ENCODE peak calls at places on chromosomes 16 and 17, in six cellular contexts. One of them, this sample, is unnamed.

GRCh38 chr17:28347261-28347891 is 10.0 kb downstream of the POLDIP2 start:
- DNase-seq in right cardiac atrium: no peak
- DNase-seq in CD8-positive, alpha-beta memory T cell: no peak
- DNase-seq in adrenal gland: peak
- DNase-seq in HL-60: no peak
- DNase-seq in PC-3: peak
- DNase-seq in this sample: no peak

GRCh38 chr16:11224894-11225676 is 30.9 kb downstream of the SOCS1 start:
- DNase-seq in right cardiac atrium: peak
- DNase-seq in CD8-positive, alpha-beta memory T cell: peak
- DNase-seq in adrenal gland: peak
- DNase-seq in HL-60: no peak
- DNase-seq in PC-3: no peak
- DNase-seq in this sample: no peak

GRCh38 chr16:20598832-20599469 is 22.8 kb upstream of the ACSM2B start:
- DNase-seq in right cardiac atrium: no peak
- DNase-seq in CD8-positive, alpha-beta memory T cell: no peak
- DNase-seq in adrenal gland: no peak
- DNase-seq in HL-60: no peak
- DNase-seq in PC-3: peak
- DNase-seq in this sample: no peak

GRCh38 chr17:58956997-58957724 is 149.5 kb downstream of the TRIM37 start:
- DNase-seq in right cardiac atrium: no peak
- DNase-seq in CD8-positive, alpha-beta memory T cell: no peak
- DNase-seq in adrenal gland: no peak
- DNase-seq in HL-60: no peak
- DNase-seq in PC-3: peak
- DNase-seq in this sample: no peak

GRCh38 chr16:46859719-46860152 is 24.4 kb upstream of the GPT2 start:
- DNase-seq in right cardiac atrium: no peak
- DNase-seq in CD8-positive, alpha-beta memory T cell: no peak
- DNase-seq in adrenal gland: peak
- DNase-seq in HL-60: no peak
- DNase-seq in PC-3: peak
- DNase-seq in this sample: peak

GRCh38 chr17:80773243-80773991 is 218.2 kb upstream of the CHMP6 start:
- DNase-seq in right cardiac atrium: peak
- DNase-seq in CD8-positive, alpha-beta memory T cell: no peak
- DNase-seq in adrenal gland: no peak
- DNase-seq in HL-60: no peak
- DNase-seq in PC-3: no peak
- DNase-seq in this sample: no peak

GRCh38 chr17:3529817-3530741 is 27.5 kb downstream of the TRPV3 start:
- DNase-seq in right cardiac atrium: peak
- DNase-seq in CD8-positive, alpha-beta memory T cell: no peak
- DNase-seq in adrenal gland: peak
- DNase-seq in HL-60: no peak
- DNase-seq in PC-3: no peak
- DNase-seq in this sample: no peak

GRCh38 chr17:59897090-59897489 is 4.2 kb downstream of the RPS6KB1 start:
- DNase-seq in right cardiac atrium: no peak
- DNase-seq in CD8-positive, alpha-beta memory T cell: no peak
- DNase-seq in adrenal gland: no peak
- DNase-seq in HL-60: no peak
- DNase-seq in PC-3: peak
- DNase-seq in this sample: no peak

GRCh38 chr17:7835818-7836595 is 2.0 kb downstream of the KDM6B start:
- DNase-seq in right cardiac atrium: peak
- DNase-seq in CD8-positive, alpha-beta memory T cell: no peak
- DNase-seq in adrenal gland: peak
- DNase-seq in HL-60: no peak
- DNase-seq in PC-3: peak
- DNase-seq in this sample: peak

DNA sequence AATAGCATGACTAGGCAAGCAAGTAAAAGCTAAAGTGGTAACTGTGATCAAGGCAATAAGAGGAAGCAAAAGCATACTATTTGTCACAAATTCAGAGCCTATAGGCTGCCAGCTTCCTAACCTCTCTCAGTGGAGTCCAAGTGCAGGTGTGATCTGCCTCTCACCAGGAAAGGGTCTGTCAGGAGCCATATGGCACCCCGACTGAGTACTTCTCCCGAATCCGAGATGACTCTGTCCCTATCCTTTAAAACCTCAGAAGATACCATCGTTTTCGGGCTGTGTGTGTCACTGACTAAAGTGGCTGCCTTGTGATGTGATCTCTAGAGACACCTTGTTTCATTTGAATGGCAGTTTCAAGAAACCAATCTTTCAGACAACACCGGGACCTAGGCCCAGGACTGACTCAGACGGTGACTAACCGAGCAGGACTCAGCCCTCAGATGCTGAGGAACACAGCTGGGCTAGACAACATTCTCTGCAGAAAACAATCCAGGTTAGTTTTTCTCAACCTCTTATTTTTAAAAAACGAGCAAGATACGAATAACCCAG is 63.6 kb downstream of the SMG6 start:
- DNase-seq in right cardiac atrium: no peak
- DNase-seq in CD8-positive, alpha-beta memory T cell: no peak
- DNase-seq in adrenal gland: peak
- DNase-seq in HL-60: no peak
- DNase-seq in PC-3: peak
- DNase-seq in this sample: no peak
- H3K27ac ChIP-seq in right cardiac atrium: peak
- H3K27ac ChIP-seq in CD8-positive, alpha-beta memory T cell: no peak
- H3K27ac ChIP-seq in adrenal gland: peak
- H3K27ac ChIP-seq in HL-60: no peak
- H3K27ac ChIP-seq in PC-3: peak
- H3K27ac ChIP-seq in this sample: no peak

GRCh38 chr17:40099627-40100418 is 566 bp downstream of the NR1D1 start:
- DNase-seq in right cardiac atrium: peak
- DNase-seq in CD8-positive, alpha-beta memory T cell: no peak
- DNase-seq in adrenal gland: peak
- DNase-seq in HL-60: no peak
- DNase-seq in PC-3: no peak
- DNase-seq in this sample: no peak
- H3K27ac ChIP-seq in right cardiac atrium: peak
- H3K27ac ChIP-seq in CD8-positive, alpha-beta memory T cell: peak
- H3K27ac ChIP-seq in adrenal gland: peak
- H3K27ac ChIP-seq in HL-60: peak
- H3K27ac ChIP-seq in PC-3: peak
- H3K27ac ChIP-seq in this sample: peak

GRCh38 chr17:48994548-48995331 is 2.4 kb upstream of the IGF2BP1 start:
- DNase-seq in right cardiac atrium: no peak
- DNase-seq in CD8-positive, alpha-beta memory T cell: no peak
- DNase-seq in adrenal gland: no peak
- DNase-seq in HL-60: no peak
- DNase-seq in PC-3: no peak
- DNase-seq in this sample: no peak
- H3K27ac ChIP-seq in right cardiac atrium: no peak
- H3K27ac ChIP-seq in CD8-positive, alpha-beta memory T cell: peak
- H3K27ac ChIP-seq in adrenal gland: no peak
- H3K27ac ChIP-seq in HL-60: no peak
- H3K27ac ChIP-seq in PC-3: no peak
- H3K27ac ChIP-seq in this sample: peak

GRCh38 chr17:68238488-68238887 is 9.4 kb upstream of the AMZ2 start:
- DNase-seq in right cardiac atrium: no peak
- DNase-seq in CD8-positive, alpha-beta memory T cell: no peak
- DNase-seq in adrenal gland: no peak
- DNase-seq in HL-60: no peak
- DNase-seq in PC-3: no peak
- DNase-seq in this sample: no peak

GRCh38 chr17:68239967-68240366 is 7.9 kb upstream of the AMZ2 start:
- DNase-seq in right cardiac atrium: no peak
- DNase-seq in CD8-positive, alpha-beta memory T cell: no peak
- DNase-seq in adrenal gland: no peak
- DNase-seq in HL-60: no peak
- DNase-seq in PC-3: no peak
- DNase-seq in this sample: no peak

GRCh38 chr17:68238894-68239293 is 8.9 kb upstream of the AMZ2 start:
- DNase-seq in right cardiac atrium: no peak
- DNase-seq in CD8-positive, alpha-beta memory T cell: no peak
- DNase-seq in adrenal gland: no peak
- DNase-seq in HL-60: no peak
- DNase-seq in PC-3: no peak
- DNase-seq in this sample: no peak
- H3K27ac ChIP-seq in right cardiac atrium: no peak
- H3K27ac ChIP-seq in CD8-positive, alpha-beta memory T cell: peak
- H3K27ac ChIP-seq in adrenal gland: no peak
- H3K27ac ChIP-seq in HL-60: no peak
- H3K27ac ChIP-seq in PC-3: no peak
- H3K27ac ChIP-seq in this sample: no peak

DNA sequence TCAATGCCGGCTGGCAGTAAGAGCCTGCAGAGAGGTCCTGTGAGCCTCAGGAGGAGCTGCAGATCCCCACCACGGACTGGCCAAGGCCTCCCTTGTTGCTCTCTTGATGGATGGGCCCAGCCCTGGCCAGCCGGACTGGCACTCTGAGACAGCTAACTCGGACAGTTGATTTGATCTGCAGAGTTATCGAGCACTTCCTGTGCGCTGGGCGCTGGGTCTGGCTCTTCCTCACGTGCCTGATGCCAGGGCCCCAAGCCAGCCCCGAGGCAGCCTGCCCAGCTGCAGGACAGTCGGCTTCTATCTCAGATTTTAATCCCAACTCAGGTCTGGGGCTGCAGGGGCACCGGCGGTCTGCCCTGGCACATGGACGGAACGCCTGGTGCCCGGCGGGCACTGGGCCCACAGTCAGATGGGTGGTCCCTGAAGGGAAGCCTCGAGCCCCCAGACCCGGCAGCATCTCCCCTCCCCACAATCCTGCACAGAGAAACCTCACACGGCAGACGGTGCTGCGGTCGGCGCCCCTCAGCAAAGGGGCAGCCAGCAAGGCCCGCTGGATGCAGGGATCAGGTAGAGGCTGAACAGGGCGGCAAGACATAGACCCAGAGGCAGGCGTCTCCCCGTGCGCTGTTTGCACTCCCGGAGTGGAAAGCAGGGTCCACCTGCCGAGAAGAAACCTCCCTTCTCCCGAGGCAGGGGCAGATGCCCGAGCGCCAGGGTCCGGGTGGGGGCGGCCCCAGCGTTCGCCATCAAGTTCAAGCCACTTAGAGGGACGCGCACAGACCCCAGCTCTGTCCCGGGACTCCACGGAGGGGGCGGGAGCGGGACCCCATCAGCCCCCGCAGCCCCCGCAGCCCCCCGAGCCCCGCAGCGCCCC is 34.0 kb downstream of the TIMM22 start:
- DNase-seq in right cardiac atrium: peak
- DNase-seq in CD8-positive, alpha-beta memory T cell: no peak
- DNase-seq in adrenal gland: peak
- DNase-seq in HL-60: no peak
- DNase-seq in PC-3: no peak
- DNase-seq in this sample: no peak
- H3K27ac ChIP-seq in right cardiac atrium: peak
- H3K27ac ChIP-seq in CD8-positive, alpha-beta memory T cell: no peak
- H3K27ac ChIP-seq in adrenal gland: peak
- H3K27ac ChIP-seq in HL-60: no peak
- H3K27ac ChIP-seq in PC-3: no peak
- H3K27ac ChIP-seq in this sample: no peak

GRCh38 chr17:40479754-40480480 is 21.5 kb downstream of the TNS4 start:
- DNase-seq in right cardiac atrium: peak
- DNase-seq in CD8-positive, alpha-beta memory T cell: no peak
- DNase-seq in adrenal gland: no peak
- DNase-seq in HL-60: no peak
- DNase-seq in PC-3: peak
- DNase-seq in this sample: no peak
- H3K27ac ChIP-seq in right cardiac atrium: no peak
- H3K27ac ChIP-seq in CD8-positive, alpha-beta memory T cell: peak
- H3K27ac ChIP-seq in adrenal gland: no peak
- H3K27ac ChIP-seq in HL-60: no peak
- H3K27ac ChIP-seq in PC-3: peak
- H3K27ac ChIP-seq in this sample: no peak

GRCh38 chr17:2085648-2085949 is 30.7 kb downstream of the HIC1 start:
- DNase-seq in right cardiac atrium: peak
- DNase-seq in CD8-positive, alpha-beta memory T cell: no peak
- DNase-seq in adrenal gland: peak
- DNase-seq in HL-60: no peak
- DNase-seq in PC-3: no peak
- DNase-seq in this sample: no peak

GRCh38 chr17:2084766-2085647 is 30.1 kb downstream of the HIC1 start:
- DNase-seq in right cardiac atrium: peak
- DNase-seq in CD8-positive, alpha-beta memory T cell: no peak
- DNase-seq in adrenal gland: peak
- DNase-seq in HL-60: no peak
- DNase-seq in PC-3: peak
- DNase-seq in this sample: no peak

GRCh38 chr17:2082003-2082862 is 27.3 kb downstream of the HIC1 start:
- DNase-seq in right cardiac atrium: no peak
- DNase-seq in CD8-positive, alpha-beta memory T cell: no peak
- DNase-seq in adrenal gland: no peak
- DNase-seq in HL-60: no peak
- DNase-seq in PC-3: no peak
- DNase-seq in this sample: peak

GRCh38 chr17:2083613-2084128 is 28.8 kb downstream of the HIC1 start:
- DNase-seq in right cardiac atrium: no peak
- DNase-seq in CD8-positive, alpha-beta memory T cell: no peak
- DNase-seq in adrenal gland: peak
- DNase-seq in HL-60: peak
- DNase-seq in PC-3: no peak
- DNase-seq in this sample: peak

GRCh38 chr17:2084129-2084765 is 29.3 kb downstream of the HIC1 start:
- DNase-seq in right cardiac atrium: peak
- DNase-seq in CD8-positive, alpha-beta memory T cell: no peak
- DNase-seq in adrenal gland: peak
- DNase-seq in HL-60: no peak
- DNase-seq in PC-3: peak
- DNase-seq in this sample: no peak
- H3K27ac ChIP-seq in right cardiac atrium: peak
- H3K27ac ChIP-seq in CD8-positive, alpha-beta memory T cell: no peak
- H3K27ac ChIP-seq in adrenal gland: peak
- H3K27ac ChIP-seq in HL-60: no peak
- H3K27ac ChIP-seq in PC-3: peak
- H3K27ac ChIP-seq in this sample: peak

DNA sequence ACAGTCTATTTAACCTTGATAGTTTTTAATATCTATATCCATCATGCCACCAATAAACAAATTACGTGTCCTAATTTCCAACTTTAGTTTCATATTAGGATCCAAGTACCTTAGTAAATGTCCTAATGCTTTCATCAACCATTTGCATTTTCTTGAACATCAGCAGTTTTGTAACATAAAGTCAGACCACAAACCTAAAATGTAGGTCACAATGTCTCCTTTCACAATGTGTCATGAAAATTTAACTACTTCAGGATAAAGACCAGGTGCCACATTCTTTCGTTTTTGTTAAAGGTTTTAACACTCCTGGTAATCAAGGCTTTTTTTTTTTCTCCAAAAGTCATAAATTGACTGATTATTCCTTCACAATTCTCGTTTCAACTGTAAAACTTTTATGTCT is 310.7 kb upstream of the PMFBP1 start:
- DNase-seq in right cardiac atrium: no peak
- DNase-seq in CD8-positive, alpha-beta memory T cell: no peak
- DNase-seq in adrenal gland: no peak
- DNase-seq in HL-60: no peak
- DNase-seq in PC-3: no peak
- DNase-seq in this sample: no peak
- H3K27ac ChIP-seq in right cardiac atrium: no peak
- H3K27ac ChIP-seq in CD8-positive, alpha-beta memory T cell: no peak
- H3K27ac ChIP-seq in adrenal gland: no peak
- H3K27ac ChIP-seq in HL-60: no peak
- H3K27ac ChIP-seq in PC-3: no peak
- H3K27ac ChIP-seq in this sample: no peak

GRCh38 chr17:77422104-77422782 is 281.5 kb downstream of the SEC14L1 start:
- DNase-seq in right cardiac atrium: no peak
- DNase-seq in CD8-positive, alpha-beta memory T cell: no peak
- DNase-seq in adrenal gland: no peak
- DNase-seq in HL-60: no peak
- DNase-seq in PC-3: peak
- DNase-seq in this sample: no peak
- H3K27ac ChIP-seq in right cardiac atrium: no peak
- H3K27ac ChIP-seq in CD8-positive, alpha-beta memory T cell: no peak
- H3K27ac ChIP-seq in adrenal gland: peak
- H3K27ac ChIP-seq in HL-60: no peak
- H3K27ac ChIP-seq in PC-3: peak
- H3K27ac ChIP-seq in this sample: peak